ENCODE peak calls at places on chromosomes 5 and 9, in ten cellular contexts. R is stimulated activated CD4-positive, alpha-beta T cell treated with anti-CD3 and anti-CD28 coated beads, Interleukin-12 subunit alpha, Interleukin-12 subunit beta, amount 100 ng/mL, for 24 hours; B is iPS-NIHi11; C is hippocampal formation; K is neuronal stem cell; L is H4; S is activated naive CD4-positive, alpha-beta T cell treated with anti-CD3 and anti-CD28 coated beads, Interleukin-2, amount 10 ng/mL, durations not matched to agents 7 days and 5 days; W is C1 segment of cervical spinal cord; I is retinal pigment epithelial cell; O is lung. Z is an unnamed sample.

GRCh38 chr5:79074641-79075040 is 5.1 kb downstream of the BHMT2 start:
- DNase-seq in R (no peak), B (no peak), C (no peak), K (no peak), L (peak), S (no peak), W (no peak), I (no peak), O (no peak), Z (no peak)

GRCh38 chr5:104126980-104127379 is 564.4 kb upstream of the NUDT12 start:
- DNase-seq in R (no peak), B (no peak), C (no peak), K (no peak), L (no peak), S (no peak), W (no peak), I (no peak), O (no peak), Z (no peak)

GRCh38 chr5:139847790-139848507 is 52.3 kb downstream of the PSD2 start:
- DNase-seq in R (peak), B (peak), C (peak), K (peak), L (no peak), S (peak), W (peak), I (no peak), O (no peak), Z (peak)

GRCh38 chr5:33526755-33527154 is 86.0 kb downstream of the TARS1 start:
- DNase-seq in R (no peak), B (no peak), C (no peak), K (no peak), L (no peak), S (no peak), W (no peak), I (no peak), O (no peak), Z (no peak)

GRCh38 chr9:112754578-112754977 is 4.0 kb downstream of the SNX30 start:
- DNase-seq in R (no peak), B (no peak), C (no peak), K (no peak), L (peak), S (peak), W (no peak), I (no peak), O (no peak), Z (no peak)

GRCh38 chr5:35742006-35742405 is 114.7 kb upstream of the IL7R start:
- DNase-seq in R (no peak), B (no peak), C (no peak), K (no peak), L (no peak), S (no peak), W (no peak), I (no peak), O (no peak), Z (no peak)

GRCh38 chr5:161562446-161562845 is 15.9 kb upstream of the GABRB2 start:
- DNase-seq in R (no peak), B (no peak), C (no peak), K (no peak), L (no peak), S (no peak), W (no peak), I (no peak), O (no peak), Z (no peak)

GRCh38 chr5:160419458-160420330 is 813 bp upstream of the SLU7 start:
- DNase-seq in R (no peak), B (no peak), C (no peak), K (no peak), L (no peak), S (no peak), W (no peak), I (no peak), O (no peak), Z (no peak)

GRCh38 chr9:86500667-86501435 is 146.6 kb upstream of the TUT7 start:
- DNase-seq in R (no peak), B (no peak), C (no peak), K (no peak), L (peak), S (no peak), W (no peak), I (peak), O (no peak), Z (no peak)

GRCh38 chr5:132999246-132999645 is 27.1 kb downstream of the ZCCHC10 start:
- DNase-seq in R (no peak), B (no peak), C (no peak), K (no peak), L (no peak), S (no peak), W (no peak), I (peak), O (no peak), Z (no peak)

GRCh38 chr9:128757602-128758001 is 14.1 kb downstream of the ZER1 start:
- DNase-seq in R (no peak), B (no peak), C (no peak), K (no peak), L (no peak), S (no peak), W (no peak), I (no peak), O (no peak), Z (no peak)

GRCh38 chr5:74895906-74896305 is 29.7 kb upstream of the FAM169A start:
- DNase-seq in R (no peak), B (peak), C (peak), K (no peak), L (peak), S (no peak), W (peak), I (peak), O (peak), Z (no peak)

GRCh38 chr5:66807743-66808142 is 211.6 kb downstream of the MAST4 start:
- DNase-seq in R (no peak), B (no peak), C (no peak), K (no peak), L (peak), S (no peak), W (peak), I (peak), O (no peak), Z (no peak)

GRCh38 chr9:3879731-3880493 is 354.1 kb upstream of the RFX3 start:
- DNase-seq in R (no peak), B (no peak), C (no peak), K (no peak), L (no peak), S (no peak), W (no peak), I (no peak), O (no peak), Z (no peak)

GRCh38 chr5:61313960-61314681 is 17.9 kb upstream of the ZSWIM6 start:
- DNase-seq in R (no peak), B (no peak), C (no peak), K (no peak), L (peak), S (no peak), W (no peak), I (peak), O (no peak), Z (no peak)

GRCh38 chr5:148457183-148457620 is 73.4 kb downstream of the FBXO38 start:
- DNase-seq in R (no peak), B (peak), C (no peak), K (no peak), L (no peak), S (no peak), W (no peak), I (no peak), O (no peak), Z (no peak)